ENCODE peak calls at places on chromosomes 2 and 18, in eight cellular contexts. Z is A549, O is heart right ventricle, V is tibial artery, T is esophagus squamous epithelium, Q is fibroblast of pulmonary artery, J is lower leg skin, D is PC-9. L is an unnamed sample.

GRCh38 chr2:27721335-27721734 is 50.2 kb upstream of the MRPL33 start:
- DNase-seq in D (peak), V (no peak), T (no peak), Z (peak), O (no peak), J (peak), Q (no peak), L (no peak)

GRCh38 chr2:235001237-235002133 is 49.7 kb downstream of the SH3BP4 start:
- DNase-seq in Z (no peak), Q (peak), D (no peak), T (no peak), O (no peak), J (no peak), V (no peak), L (no peak)

GRCh38 chr2:158321264-158321663 is 135.3 kb downstream of the CCDC148 start:
- DNase-seq in D (no peak), O (no peak), Q (peak), Z (no peak), T (no peak), V (no peak), J (no peak), L (peak)

GRCh38 chr2:37361416-37361815 is 17.0 kb downstream of the QPCT start:
- DNase-seq in T (no peak), Z (no peak), Q (no peak), D (no peak), O (no peak), V (no peak), J (no peak), L (no peak)

GRCh38 chr18:11398625-11399024 is 210.8 kb upstream of the SLC35G4 start:
- DNase-seq in T (no peak), Z (no peak), J (no peak), D (no peak), V (no peak), O (no peak), Q (peak), L (no peak)

GRCh38 chr2:104447831-104448434 is 406.0 kb upstream of the POU3F3 start:
- DNase-seq in J (no peak), Z (no peak), V (no peak), O (no peak), Q (no peak), D (no peak), T (no peak), L (no peak)

GRCh38 chr2:238247841-238248440 is 8.1 kb upstream of the HES6 start:
- DNase-seq in V (no peak), T (no peak), J (no peak), Q (no peak), O (peak), Z (no peak), D (no peak), L (no peak)

GRCh38 chr2:223042284-223042683 is 9.7 kb upstream of the KCNE4 start:
- DNase-seq in Z (no peak), O (no peak), Q (no peak), J (no peak), T (no peak), D (no peak), V (no peak), L (no peak)

GRCh38 chr2:126894585-126895182 is 4.0 kb upstream of the TEX51 start:
- DNase-seq in J (peak), O (no peak), Z (no peak), V (no peak), Q (no peak), T (no peak), D (no peak), L (no peak)

GRCh38 chr18:21115519-21116411 is 4.2 kb upstream of the ROCK1 start:
- DNase-seq in J (no peak), O (no peak), T (no peak), D (no peak), V (no peak), Q (peak), Z (no peak), L (peak)

GRCh38 chr18:33560686-33561370 is 17.2 kb upstream of the ASXL3 start:
- DNase-seq in D (no peak), O (no peak), T (no peak), Q (peak), J (peak), V (no peak), Z (peak), L (peak)

GRCh38 chr2:18154259-18154658 is 275.8 kb downstream of the KCNS3 start:
- DNase-seq in V (no peak), Z (no peak), T (no peak), O (no peak), D (peak), Q (no peak), J (no peak), L (no peak)

GRCh38 chr18:31819925-31820229 is 59.2 kb upstream of the SLC25A52 start:
- DNase-seq in Z (no peak), T (no peak), Q (no peak), D (no peak), J (no peak), V (no peak), O (no peak), L (no peak)

GRCh38 chr2:235024191-235024611 is 72.4 kb downstream of the SH3BP4 start:
- DNase-seq in T (no peak), V (no peak), Q (no peak), O (no peak), J (no peak), Z (no peak), D (peak), L (no peak)

GRCh38 chr2:62319061-62319460 is 123.1 kb downstream of the B3GNT2 start:
- DNase-seq in V (no peak), O (no peak), Z (no peak), J (no peak), Q (no peak), T (no peak), D (no peak), L (no peak)

GRCh38 chr18:10205136-10205535 is 249.3 kb upstream of the APCDD1 start:
- DNase-seq in J (no peak), D (no peak), Q (no peak), V (no peak), Z (no peak), T (no peak), O (peak), L (peak)

GRCh38 chr2:29962922-29963321 is 41.5 kb upstream of the ALK start:
- DNase-seq in D (no peak), T (no peak), Z (no peak), Q (no peak), J (no peak), O (no peak), V (no peak), L (no peak)

GRCh38 chr2:42888321-42888720 is 95.9 kb upstream of the HAAO start:
- DNase-seq in V (no peak), Q (no peak), T (no peak), J (peak), D (no peak), O (no peak), Z (no peak), L (no peak)

GRCh38 chr2:40165503-40165867 is 286.4 kb downstream of the SLC8A1 start:
- DNase-seq in T (no peak), J (no peak), V (peak), Q (peak), Z (no peak), O (no peak), D (no peak), L (no peak)

GRCh38 chr2:83933743-83934142 is 525.3 kb downstream of the SUCLG1 start:
- DNase-seq in T (no peak), Z (no peak), V (no peak), O (no peak), Q (no peak), D (no peak), J (no peak), L (no peak)

GRCh38 chr2:159224061-159224813 is 62.3 kb downstream of the WDSUB1 start:
- DNase-seq in Z (no peak), V (no peak), D (no peak), J (peak), T (no peak), Q (no peak), O (no peak), L (no peak)

GRCh38 chr2:182432051-182432450 is 5.2 kb upstream of the PDE1A start:
- DNase-seq in Q (no peak), J (no peak), Z (no peak), O (no peak), V (no peak), D (no peak), T (no peak), L (no peak)

GRCh38 chr2:29767606-29768335 is 153.6 kb downstream of the ALK start:
- DNase-seq in T (no peak), V (no peak), Z (no peak), O (no peak), Q (no peak), J (no peak), D (no peak), L (no peak)

GRCh38 chr2:238060096-238060541 is 682 bp upstream of the SCLY start:
- DNase-seq in V (no peak), Q (peak), D (no peak), Z (no peak), O (no peak), J (no peak), T (no peak), L (no peak)

GRCh38 chr2:229868794-229869193 is 53.0 kb downstream of the TRIP12 start:
- DNase-seq in T (no peak), Z (no peak), Q (no peak), J (no peak), O (no peak), V (no peak), D (no peak), L (no peak)

GRCh38 chr18:74539289-74539688 is 5.0 kb downstream of the CNDP1 start:
- DNase-seq in D (no peak), J (peak), O (no peak), V (no peak), Q (no peak), Z (no peak), T (no peak), L (no peak)

GRCh38 chr2:213251618-213252017 is 32.6 kb upstream of the SPAG16 start:
- DNase-seq in Q (peak), Z (peak), T (no peak), D (peak), V (no peak), O (no peak), J (no peak), L (peak)

GRCh38 chr2:158251356-158251755 is 149.7 kb downstream of the UPP2 start:
- DNase-seq in D (no peak), Q (no peak), Z (no peak), T (no peak), V (no peak), J (no peak), O (no peak), L (no peak)

GRCh38 chr2:11421863-11422490 is 44.0 kb downstream of the E2F6 start:
- DNase-seq in O (no peak), T (no peak), D (no peak), V (no peak), Z (no peak), Q (no peak), J (peak), L (no peak)

GRCh38 chr18:25284861-25285574 is 66.9 kb downstream of the ZNF521 start:
- DNase-seq in Z (no peak), D (no peak), V (no peak), T (no peak), Q (peak), O (no peak), J (no peak), L (no peak)

GRCh38 chr2:236945431-236946016 is 140.2 kb upstream of the COPS8 start:
- DNase-seq in V (no peak), D (no peak), J (no peak), Q (no peak), T (no peak), Z (no peak), O (no peak), L (no peak)

GRCh38 chr2:170101789-170102188 is 76.2 kb upstream of the MYO3B start:
- DNase-seq in V (no peak), O (no peak), D (no peak), T (no peak), J (no peak), Z (no peak), Q (no peak), L (no peak)

GRCh38 chr2:2054363-2054882 is 276.7 kb downstream of the MYT1L start:
- DNase-seq in V (no peak), Z (no peak), D (no peak), Q (no peak), O (no peak), T (no peak), J (no peak), L (no peak)

GRCh38 chr18:50711401-50711800 is 108.4 kb downstream of the MRO start:
- DNase-seq in Z (no peak), Q (no peak), J (no peak), D (no peak), V (no peak), T (no peak), O (no peak), L (no peak)

GRCh38 chr18:67500512-67500911 is 16.0 kb downstream of the DSEL start:
- DNase-seq in D (no peak), O (no peak), J (no peak), Z (no peak), V (no peak), T (no peak), Q (no peak), L (no peak)

GRCh38 chr2:236171213-236172201 is 3.3 kb upstream of the GBX2 start:
- DNase-seq in T (no peak), Z (no peak), O (no peak), V (no peak), D (no peak), J (peak), Q (no peak), L (no peak)

GRCh38 chr2:217902281-217903141 is 100.3 kb downstream of the TNS1 start:
- DNase-seq in V (peak), J (peak), D (no peak), Q (peak), T (no peak), O (peak), Z (peak), L (no peak)

GRCh38 chr2:33719067-33719466 is 120.0 kb upstream of the FAM98A start:
- DNase-seq in J (no peak), V (no peak), Q (no peak), Z (no peak), O (no peak), D (no peak), T (no peak), L (no peak)

GRCh38 chr2:9207641-9208301 is 1.2 kb downstream of the ASAP2 start:
- DNase-seq in D (peak), Q (no peak), O (no peak), T (no peak), Z (peak), J (peak), V (no peak), L (no peak)

GRCh38 chr18:71036783-71037182 is 747.9 kb downstream of the SOCS6 start:
- DNase-seq in T (no peak), Q (peak), V (no peak), O (no peak), Z (peak), J (no peak), D (peak), L (no peak)

DNA sequence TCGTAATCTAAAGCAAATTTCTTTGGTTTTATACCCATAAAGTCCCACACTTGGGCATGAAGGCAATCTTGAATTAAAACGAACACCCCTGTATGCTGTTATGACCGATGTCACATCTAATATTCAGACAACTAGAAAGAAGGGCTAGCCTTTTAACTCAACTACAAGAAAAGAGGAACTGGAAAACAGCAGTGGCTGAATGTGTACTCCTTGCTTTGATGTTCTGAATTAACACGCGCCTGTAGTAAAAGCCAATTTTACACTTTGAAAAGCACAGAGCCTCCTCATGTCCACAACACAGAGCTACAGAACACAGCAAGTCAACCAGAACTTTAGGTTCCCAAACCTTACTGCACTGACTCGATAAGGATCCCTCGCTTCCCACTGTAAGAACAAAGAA is 147.6 kb downstream of the HDAC4 start:
- DNase-seq in J (no peak), Z (no peak), V (no peak), O (no peak), Q (no peak), D (no peak), T (no peak), L (no peak)
- H3K4me3 ChIP-seq in J (no peak), Z (no peak), V (no peak), O (no peak), Q (no peak), D (no peak), T (no peak), L (no peak)

GRCh38 chr2:219205165-219205538 is 1.4 kb upstream of the ZFAND2B start:
- DNase-seq in O (no peak), T (no peak), D (no peak), V (no peak), J (peak), Q (no peak), Z (no peak), L (no peak)

GRCh38 chr2:219205981-219206441 is 571 bp upstream of the ZFAND2B start:
- DNase-seq in V (no peak), Z (no peak), O (no peak), T (no peak), Q (no peak), D (no peak), J (peak), L (no peak)

GRCh38 chr2:219207254-219207883 is 787 bp downstream of the ZFAND2B start:
- DNase-seq in T (no peak), Q (no peak), O (no peak), J (no peak), V (no peak), Z (no peak), D (no peak), L (no peak)

GRCh38 chr2:219207884-219208740 is 1.5 kb downstream of the ZFAND2B start:
- DNase-seq in V (no peak), O (no peak), D (no peak), J (peak), T (no peak), Q (peak), Z (peak), L (no peak)

DNA sequence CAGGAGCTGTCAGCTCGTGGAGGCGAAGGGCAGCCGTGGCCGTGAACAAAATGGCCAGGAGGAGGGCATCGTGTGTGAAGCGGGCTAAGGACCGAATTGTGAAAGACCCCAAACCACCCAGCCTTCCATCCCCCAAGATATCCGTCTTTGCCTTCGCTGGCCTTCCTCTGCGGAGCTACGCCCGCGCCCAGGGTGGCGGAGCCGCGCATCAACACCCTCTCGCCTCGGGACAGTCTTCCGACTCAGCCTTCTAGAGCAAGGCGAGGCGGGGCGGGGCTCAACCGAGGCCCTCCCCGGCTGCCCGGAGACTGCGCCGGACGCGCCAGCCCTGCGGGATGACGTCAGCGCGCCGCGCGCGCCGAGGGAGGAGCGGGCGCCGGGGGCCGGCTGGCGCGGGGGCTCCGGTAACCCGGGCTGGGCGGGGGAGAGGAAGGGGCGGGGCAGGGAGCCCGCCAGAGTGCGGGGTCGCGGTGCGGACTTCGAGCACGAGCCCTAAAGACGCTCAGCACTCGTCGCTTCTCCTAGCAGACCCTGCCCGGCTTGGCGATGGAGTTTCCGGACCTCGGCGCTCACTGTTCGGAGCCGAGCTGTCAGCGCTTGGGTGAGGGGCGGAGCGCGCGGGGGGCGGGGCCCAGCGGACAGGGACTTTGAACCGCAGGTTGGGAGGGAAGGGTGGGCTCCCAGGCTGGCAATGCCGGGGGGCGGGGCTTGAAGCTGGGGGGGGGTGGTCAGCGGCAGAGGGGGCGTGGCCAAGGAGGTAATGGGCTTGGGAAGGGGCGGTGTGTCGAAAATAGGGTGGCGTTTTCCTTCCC is at the start of gene ZFAND2B:
- DNase-seq in J (peak), O (peak), Q (peak), V (peak), D (peak), Z (peak), T (peak), L (no peak)
- TF ChIP-seq CTCF in J (no peak), O (peak), Q (peak), V (peak), D (no peak), Z (no peak), T (peak), L (no peak)

GRCh38 chr2:26300234-26300641 is 45.7 kb upstream of the SELENOI start:
- DNase-seq in V (no peak), T (no peak), O (no peak), J (no peak), Q (peak), D (no peak), Z (no peak), L (no peak)

GRCh38 chr2:26298638-26299393 is 47.1 kb upstream of the SELENOI start:
- DNase-seq in T (no peak), V (peak), O (no peak), J (peak), D (no peak), Q (peak), Z (no peak), L (no peak)

GRCh38 chr2:26299488-26300092 is 46.4 kb upstream of the SELENOI start:
- DNase-seq in O (no peak), Q (peak), T (no peak), V (peak), Z (no peak), D (peak), J (no peak), L (no peak)

GRCh38 chr2:26297061-26297460 is 48.9 kb upstream of the SELENOI start:
- DNase-seq in Q (no peak), J (no peak), Z (no peak), V (no peak), O (no peak), T (no peak), D (no peak), L (no peak)

GRCh38 chr2:26298286-26298637 is 47.7 kb upstream of the SELENOI start:
- DNase-seq in D (no peak), Z (no peak), V (no peak), J (no peak), O (no peak), Q (no peak), T (no peak), L (no peak)
- H3K4me3 ChIP-seq in D (no peak), Z (no peak), V (peak), J (no peak), O (peak), Q (no peak), T (peak), L (peak)

GRCh38 chr2:45256867-45257641 is 247.8 kb upstream of the SIX2 start:
- DNase-seq in Q (no peak), T (no peak), Z (no peak), V (no peak), J (no peak), D (no peak), O (no peak), L (no peak)
- TF ChIP-seq CTCF in Q (no peak), T (no peak), Z (no peak), V (no peak), J (no peak), D (no peak), O (no peak), L (no peak)

DNA sequence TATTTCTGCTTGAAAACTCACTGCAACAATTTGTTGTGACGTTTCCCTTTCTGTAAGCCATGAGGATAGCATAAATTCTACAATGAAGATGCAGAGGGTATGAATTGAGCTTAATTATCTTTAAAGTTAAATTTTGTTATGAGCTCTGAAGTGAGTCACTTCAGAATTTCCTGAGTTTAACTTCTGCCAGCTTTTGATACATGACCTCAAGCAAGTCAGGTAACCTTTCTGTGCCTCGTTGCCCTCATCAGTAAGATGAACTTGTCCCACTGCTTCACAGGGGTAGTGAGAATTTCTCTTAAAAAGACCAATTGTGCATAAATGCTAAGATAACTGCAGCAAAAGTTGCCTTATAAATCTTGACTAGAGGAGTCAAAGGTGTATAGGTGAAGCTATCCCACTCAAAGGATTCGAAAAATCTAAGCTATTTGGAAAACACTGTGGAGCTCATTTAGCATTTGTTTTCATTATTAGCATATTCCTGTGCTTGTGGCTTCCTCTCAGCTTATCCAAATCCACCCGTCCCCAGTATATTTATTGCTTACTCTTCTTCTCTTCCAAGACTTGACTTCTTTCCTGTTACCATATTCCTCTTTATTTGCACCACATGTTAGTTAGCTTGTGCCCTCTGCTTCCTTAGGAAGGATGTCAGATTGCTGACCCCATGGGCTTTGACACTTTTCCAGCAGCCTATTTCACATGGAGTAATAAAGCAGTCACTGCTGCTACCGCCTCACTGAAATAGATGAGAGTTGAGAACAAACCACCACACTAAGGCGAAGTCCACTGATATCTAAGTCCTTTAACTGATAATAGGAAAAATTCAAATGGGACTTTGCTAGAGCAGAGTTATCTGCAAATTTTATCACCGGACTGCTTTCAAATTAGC is 428.6 kb downstream of the ERBB4 start:
- DNase-seq in Q (no peak), T (no peak), J (no peak), O (no peak), D (no peak), Z (no peak), V (no peak), L (no peak)
- H3K4me3 ChIP-seq in Q (no peak), T (no peak), J (no peak), O (no peak), D (no peak), Z (no peak), V (no peak), L (no peak)